ENCODE peak calls at places on chromosomes 11 and 22, in five cellular contexts. A is neural progenitor cell, V is endothelial cell of umbilical vein, I is GM23248, R is astrocyte. N is an unnamed sample.
A peak's percentile ranks its signal among the peaks of the same experiment; 100 is the strongest.

GRCh38 chr11:4826425-4826824 is 5.3 kb downstream of the OR51F2 start:
- DNase-seq in A (peak; percentile 4), R (no peak), I (no peak), V (no peak), N (no peak)

GRCh38 chr11:120749389-120749788 is 237.8 kb downstream of the GRIK4 start:
- DNase-seq in A (no peak), V (no peak), I (no peak), R (no peak), N (no peak)

GRCh38 chr22:46044718-46045458 is 67.9 kb upstream of the WNT7B start:
- DNase-seq in V (no peak), R (no peak), A (peak; percentile 41), I (no peak), N (no peak)

GRCh38 chr22:38467904-38468760 is at the start of gene KDELR3:
- DNase-seq in A (peak; percentile 57), R (peak; percentile 52), V (peak; percentile 55), I (peak; percentile 95), N (peak; percentile 11)

GRCh38 chr11:117857734-117858369 is 18.6 kb downstream of the FXYD6 start:
- DNase-seq in I (no peak), R (no peak), V (no peak), A (no peak), N (no peak)

GRCh38 chr11:3030289-3031070 is 26.7 kb downstream of the CARS1 start:
- DNase-seq in I (no peak), A (no peak), R (no peak), V (no peak), N (no peak)

GRCh38 chr11:113273720-113274119 is 40.7 kb upstream of the TTC12 start:
- DNase-seq in I (no peak), V (no peak), A (no peak), R (no peak), N (no peak)

GRCh38 chr22:30687358-30687757 is 7.3 kb upstream of the OSBP2 start:
- DNase-seq in R (no peak), V (no peak), A (no peak), I (no peak), N (no peak)

GRCh38 chr22:30408388-30409101 is 11.7 kb downstream of the SEC14L2 start:
- DNase-seq in V (peak; percentile 50), A (no peak), R (peak; percentile 63), I (peak; percentile 90), N (no peak)

GRCh38 chr11:87778341-87778740 is 396.9 kb downstream of the RAB38 start:
- DNase-seq in I (peak; percentile 18), A (peak; percentile 2), V (no peak), R (peak; percentile 32), N (no peak)

GRCh38 chr11:2466869-2467694 is 22.3 kb downstream of the KCNQ1 start:
- DNase-seq in V (no peak), I (no peak), A (no peak), R (no peak), N (no peak)

DNA sequence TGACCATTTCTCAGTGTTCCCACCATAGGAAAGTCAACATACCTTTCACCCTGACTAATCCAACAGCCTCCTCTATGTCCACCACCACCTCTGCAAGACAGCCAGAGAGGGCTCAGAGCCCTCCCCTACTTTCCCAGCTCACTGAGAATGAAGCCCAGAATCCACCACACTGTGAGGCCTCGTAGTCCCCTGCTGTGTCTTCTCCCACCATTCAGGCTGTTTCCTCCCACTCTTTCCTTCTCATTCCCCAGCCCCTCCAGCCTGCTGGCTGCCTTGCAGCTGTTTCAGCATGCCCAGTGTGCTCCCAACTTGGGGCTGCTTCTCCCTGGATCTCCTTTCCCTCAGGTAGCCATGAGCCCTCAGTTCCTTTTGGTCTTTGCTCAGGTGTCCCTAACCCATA is 27.0 kb downstream of the SGSM3 start:
- DNase-seq in R (peak; percentile 39), V (peak; percentile 46), I (no peak), A (no peak), N (no peak)
- H2AFZ ChIP-seq in R (no peak overlapping the region), V (no peak overlapping the region), I (no peak overlapping the region), A (no peak overlapping the region), N (no peak overlapping the region)

GRCh38 chr11:62789576-62789975 is 2.2 kb downstream of the TMEM223 start:
- DNase-seq in V (no peak), A (no peak), I (no peak), R (no peak), N (no peak)
- H3K4me2 ChIP-seq in V (no peak overlapping the region), A (no peak overlapping the region), I (no peak overlapping the region), R (no peak overlapping the region), N (no peak overlapping the region)

GRCh38 chr11:124875943-124876817 is 10.9 kb downstream of the ROBO3 start:
- DNase-seq in V (peak; percentile 97), A (peak; percentile 96), I (peak; percentile 94), R (peak; percentile 88), N (peak; percentile 74)
- TF ChIP-seq EZH2 in V (no peak), A (no peak), I (no peak), R (no peak), N (no peak)

GRCh38 chr22:25564979-25565677 is 653 bp downstream of the GRK3 start:
- DNase-seq in V (peak; percentile 6), I (peak; percentile 42), A (peak; percentile 64), R (no peak), N (no peak)
- H2AFZ ChIP-seq in V (peak overlapping the region; percentile 70), I (peak overlapping the region; percentile 73), A (peak overlapping the region; percentile 94), R (peak overlapping the region; percentile 60), N (peak overlapping the region; percentile 80)

DNA sequence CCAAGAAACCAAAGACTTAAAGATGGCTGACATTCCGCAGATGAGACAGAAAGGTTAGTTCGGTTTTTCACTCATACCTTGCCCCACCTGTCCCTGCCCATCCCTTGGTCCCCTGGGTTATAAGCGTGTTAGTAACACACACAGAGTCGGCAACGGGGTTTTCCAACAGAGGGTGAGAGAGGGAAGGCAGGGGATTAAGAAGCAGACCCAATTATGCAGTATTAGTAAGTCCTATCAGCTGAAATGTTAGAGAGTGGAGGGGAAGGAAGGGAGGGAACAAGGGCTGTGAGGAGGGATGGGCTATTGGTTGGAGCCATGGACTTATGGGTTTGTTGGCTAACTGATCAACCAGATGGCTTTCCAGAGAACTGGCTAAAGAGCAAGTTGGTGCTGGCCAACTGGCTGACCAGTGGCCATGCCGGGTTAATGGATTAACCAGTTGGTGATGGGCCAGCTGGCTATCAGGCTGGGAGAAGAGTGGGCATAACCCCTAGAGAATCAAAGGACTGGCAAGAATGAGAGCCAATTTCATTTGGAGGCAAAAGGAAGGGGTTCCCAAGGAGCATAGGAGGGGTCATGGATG is 45.5 kb downstream of the NRXN2 start:
- DNase-seq in R (no peak), I (no peak), V (no peak), A (no peak), N (no peak)
- H3K4me2 ChIP-seq in R (no peak overlapping the region), I (no peak overlapping the region), V (no peak overlapping the region), A (no peak overlapping the region), N (no peak overlapping the region)

GRCh38 chr22:26169312-26170111 is at the start of gene SEZ6L:
- DNase-seq in V (no peak), A (peak; percentile 80), R (no peak), I (peak; percentile 1), N (no peak)

GRCh38 chr22:26172389-26172990 is 3.2 kb downstream of the SEZ6L start:
- DNase-seq in I (peak; percentile 52), V (peak; percentile 8), R (no peak), A (peak; percentile 82), N (no peak)

GRCh38 chr22:26170112-26170492 is 840 bp downstream of the SEZ6L start:
- DNase-seq in R (no peak), I (no peak), A (peak; percentile 21), V (no peak), N (no peak)

GRCh38 chr22:26168934-26169311 is 339 bp upstream of the SEZ6L start:
- DNase-seq in A (no peak), I (peak; percentile 39), R (no peak), V (no peak), N (no peak)

GRCh38 chr22:26170795-26171194 is 1.5 kb downstream of the SEZ6L start:
- DNase-seq in R (no peak), A (peak; percentile 85), V (no peak), I (peak; percentile 10), N (no peak)
- TF ChIP-seq EZH2 in R (no peak), A (no peak), V (no peak), I (no peak), N (no peak)

DNA sequence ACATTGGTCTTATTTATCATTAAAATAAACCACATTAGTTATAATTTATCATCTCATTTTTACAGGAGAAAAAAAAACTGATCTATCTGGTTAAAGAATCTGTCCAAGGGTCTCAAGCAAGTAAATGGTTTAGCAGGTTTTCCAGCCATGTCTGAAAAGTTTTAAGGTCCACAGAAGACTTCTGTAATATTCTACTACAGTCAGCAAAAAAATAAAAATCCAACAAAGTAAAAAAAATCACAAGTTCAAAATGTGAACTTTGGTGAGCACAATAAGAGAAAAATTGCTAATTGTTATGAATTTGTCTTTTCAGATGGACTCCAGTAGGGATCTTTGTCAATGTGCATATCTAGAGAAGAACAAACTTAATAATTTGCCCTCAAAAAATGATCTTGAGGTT is 1.3 kb downstream of the OR52E4 start:
- DNase-seq in V (no peak), I (no peak), R (no peak), A (no peak), N (no peak)
- H2AFZ ChIP-seq in V (no peak overlapping the region), I (no peak overlapping the region), R (no peak overlapping the region), A (no peak overlapping the region), N (no peak overlapping the region)

GRCh38 chr11:27231519-27231918 is 131.5 kb downstream of the CCDC34 start:
- DNase-seq in V (no peak), I (peak; percentile 64), R (peak; percentile 71), A (peak; percentile 32), N (no peak)

GRCh38 chr11:27234043-27234668 is 128.9 kb downstream of the CCDC34 start:
- DNase-seq in I (peak; percentile 98), V (no peak), R (peak; percentile 100), A (peak; percentile 17), N (no peak)

GRCh38 chr11:27230175-27230565 is 132.8 kb downstream of the CCDC34 start:
- DNase-seq in A (no peak), I (no peak), R (no peak), V (no peak), N (no peak)

GRCh38 chr11:27234961-27235360 is 128.1 kb downstream of the CCDC34 start:
- DNase-seq in R (peak; percentile 53), A (no peak), I (no peak), V (no peak), N (no peak)

DNA sequence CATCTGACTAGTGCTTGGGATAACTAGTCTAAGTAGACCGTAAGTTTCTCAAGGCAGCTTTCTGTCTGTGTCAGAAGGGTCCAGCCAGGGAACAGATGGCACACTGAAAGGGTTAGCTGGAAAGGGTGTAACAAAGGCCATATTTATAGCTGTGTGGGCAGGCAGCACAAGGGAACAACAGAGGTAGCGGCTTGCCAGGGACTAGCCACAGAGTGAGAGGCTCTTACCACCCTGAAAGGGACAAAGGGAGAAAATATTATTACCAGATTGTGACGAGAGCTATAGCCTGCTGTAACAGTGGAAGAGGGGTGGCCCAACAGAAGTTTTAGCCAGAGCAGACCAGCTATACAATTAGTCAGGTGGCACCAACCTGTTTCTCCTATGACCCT is 129.4 kb downstream of the CCDC34 start:
- DNase-seq in A (no peak), I (peak; percentile 47), V (no peak), R (no peak), N (no peak)
- H3K4me2 ChIP-seq in A (no peak overlapping the region), I (peak overlapping the region; percentile 78), V (no peak overlapping the region), R (peak overlapping the region; percentile 78), N (no peak overlapping the region)

DNA sequence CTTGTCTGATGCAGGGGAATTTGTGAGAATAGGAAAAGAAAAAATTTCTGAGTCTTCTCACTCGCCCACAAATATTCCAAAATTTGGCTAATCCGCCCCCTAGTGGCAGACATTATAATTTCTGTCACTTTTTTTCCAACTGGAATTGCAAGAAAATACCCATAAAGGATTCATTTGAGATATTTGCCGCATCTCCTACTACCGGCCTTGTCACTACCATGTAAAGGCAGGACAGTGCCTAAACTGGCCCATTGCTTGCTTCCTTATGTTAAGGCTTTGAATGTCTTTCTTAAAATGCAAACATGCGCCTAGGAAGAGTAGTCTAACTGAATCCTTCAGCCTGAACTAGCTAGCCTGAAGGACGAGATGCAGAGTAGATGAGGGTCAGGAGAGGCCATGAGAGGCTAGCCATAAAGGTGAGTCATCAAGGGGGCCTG is 9.3 kb upstream of the CEP295 start:
- DNase-seq in V (peak; percentile 56), R (peak; percentile 6), I (peak; percentile 61), A (peak; percentile 37), N (no peak)
- TF ChIP-seq EZH2 in V (no peak), R (no peak), I (no peak), A (no peak), N (no peak)